ENCODE peak calls at places on chromosomes 4 and X, in nine cellular contexts. One of them, this sample, is unnamed.

GRCh38 chr4:122898370-122899150 is 23.8 kb downstream of the NUDT6 start:
- DNase-seq in nephron progenitor cell: no peak
- DNase-seq in choroid plexus epithelial cell: peak
- DNase-seq in HCT116: peak
- DNase-seq in HCEC 1CT: peak
- DNase-seq in islet precursor cell: no peak
- DNase-seq in NCI-H2107: no peak
- DNase-seq in NT2/D1: no peak
- DNase-seq in T-helper 1 cell: no peak
- DNase-seq in this sample: peak

GRCh38 chr4:110128092-110128989 is 70.1 kb downstream of the ELOVL6 start:
- DNase-seq in HCT116: no peak
- DNase-seq in T-helper 1 cell: no peak
- DNase-seq in NCI-H2107: no peak
- DNase-seq in NT2/D1: no peak
- DNase-seq in HCEC 1CT: no peak
- DNase-seq in choroid plexus epithelial cell: no peak
- DNase-seq in nephron progenitor cell: no peak
- DNase-seq in islet precursor cell: no peak
- DNase-seq in this sample: no peak

GRCh38 chr4:76856183-76856969 is 41.6 kb downstream of the SOWAHB start:
- DNase-seq in HCEC 1CT: peak
- DNase-seq in NCI-H2107: no peak
- DNase-seq in NT2/D1: no peak
- DNase-seq in T-helper 1 cell: no peak
- DNase-seq in choroid plexus epithelial cell: peak
- DNase-seq in islet precursor cell: no peak
- DNase-seq in HCT116: no peak
- DNase-seq in nephron progenitor cell: peak
- DNase-seq in this sample: peak

GRCh38 chrX:41759817-41760216 is 35.8 kb downstream of the GPR82 start:
- DNase-seq in choroid plexus epithelial cell: peak
- DNase-seq in nephron progenitor cell: no peak
- DNase-seq in NT2/D1: peak
- DNase-seq in NCI-H2107: no peak
- DNase-seq in HCT116: peak
- DNase-seq in T-helper 1 cell: no peak
- DNase-seq in islet precursor cell: no peak
- DNase-seq in HCEC 1CT: peak
- DNase-seq in this sample: no peak

GRCh38 chrX:153779891-153780677 is 757 bp upstream of the SRPK3 start:
- DNase-seq in NCI-H2107: no peak
- DNase-seq in NT2/D1: no peak
- DNase-seq in islet precursor cell: no peak
- DNase-seq in HCEC 1CT: no peak
- DNase-seq in HCT116: no peak
- DNase-seq in nephron progenitor cell: no peak
- DNase-seq in T-helper 1 cell: no peak
- DNase-seq in choroid plexus epithelial cell: no peak
- DNase-seq in this sample: no peak

GRCh38 chrX:32137525-32137924 is 1065.7 kb upstream of the FTHL17 start:
- DNase-seq in NCI-H2107: no peak
- DNase-seq in nephron progenitor cell: peak
- DNase-seq in islet precursor cell: peak
- DNase-seq in T-helper 1 cell: no peak
- DNase-seq in NT2/D1: peak
- DNase-seq in HCEC 1CT: no peak
- DNase-seq in choroid plexus epithelial cell: peak
- DNase-seq in HCT116: no peak
- DNase-seq in this sample: no peak

GRCh38 chrX:32524385-32524784 is 687.0 kb downstream of the DMD start:
- DNase-seq in choroid plexus epithelial cell: no peak
- DNase-seq in NCI-H2107: no peak
- DNase-seq in T-helper 1 cell: no peak
- DNase-seq in nephron progenitor cell: no peak
- DNase-seq in HCT116: no peak
- DNase-seq in NT2/D1: no peak
- DNase-seq in islet precursor cell: no peak
- DNase-seq in HCEC 1CT: no peak
- DNase-seq in this sample: peak

GRCh38 chr4:41640905-41641304 is 102.9 kb downstream of the LIMCH1 start:
- DNase-seq in NCI-H2107: no peak
- DNase-seq in nephron progenitor cell: no peak
- DNase-seq in choroid plexus epithelial cell: no peak
- DNase-seq in NT2/D1: no peak
- DNase-seq in HCT116: no peak
- DNase-seq in HCEC 1CT: no peak
- DNase-seq in T-helper 1 cell: no peak
- DNase-seq in islet precursor cell: peak
- DNase-seq in this sample: no peak

GRCh38 chr4:37667197-37668100 is 18.7 kb downstream of the RELL1 start:
- DNase-seq in NT2/D1: no peak
- DNase-seq in NCI-H2107: no peak
- DNase-seq in HCT116: no peak
- DNase-seq in T-helper 1 cell: no peak
- DNase-seq in choroid plexus epithelial cell: no peak
- DNase-seq in nephron progenitor cell: no peak
- DNase-seq in HCEC 1CT: no peak
- DNase-seq in islet precursor cell: no peak
- DNase-seq in this sample: no peak

GRCh38 chrX:12967711-12968465 is 7.0 kb upstream of the TMSB4X start:
- DNase-seq in NCI-H2107: no peak
- DNase-seq in nephron progenitor cell: no peak
- DNase-seq in T-helper 1 cell: no peak
- DNase-seq in HCEC 1CT: no peak
- DNase-seq in NT2/D1: no peak
- DNase-seq in choroid plexus epithelial cell: no peak
- DNase-seq in islet precursor cell: no peak
- DNase-seq in HCT116: no peak
- DNase-seq in this sample: no peak

GRCh38 chr4:99447079-99447478 is 11.9 kb upstream of the ADH7 start:
- DNase-seq in NT2/D1: peak
- DNase-seq in NCI-H2107: no peak
- DNase-seq in nephron progenitor cell: no peak
- DNase-seq in HCT116: peak
- DNase-seq in islet precursor cell: no peak
- DNase-seq in HCEC 1CT: peak
- DNase-seq in choroid plexus epithelial cell: peak
- DNase-seq in T-helper 1 cell: no peak
- DNase-seq in this sample: no peak

GRCh38 chr4:153451931-153452660 is 14.1 kb upstream of the TMEM131L start:
- DNase-seq in nephron progenitor cell: no peak
- DNase-seq in HCT116: no peak
- DNase-seq in NT2/D1: no peak
- DNase-seq in T-helper 1 cell: no peak
- DNase-seq in NCI-H2107: no peak
- DNase-seq in choroid plexus epithelial cell: peak
- DNase-seq in islet precursor cell: peak
- DNase-seq in HCEC 1CT: no peak
- DNase-seq in this sample: no peak

GRCh38 chr4:2867758-2868491 is 24.3 kb downstream of the ADD1 start:
- DNase-seq in T-helper 1 cell: no peak
- DNase-seq in choroid plexus epithelial cell: peak
- DNase-seq in NT2/D1: no peak
- DNase-seq in NCI-H2107: no peak
- DNase-seq in HCEC 1CT: peak
- DNase-seq in nephron progenitor cell: no peak
- DNase-seq in HCT116: no peak
- DNase-seq in islet precursor cell: no peak
- DNase-seq in this sample: no peak

GRCh38 chr4:127203561-127204260 is 429.0 kb upstream of the INTU start:
- DNase-seq in HCT116: no peak
- DNase-seq in NT2/D1: no peak
- DNase-seq in T-helper 1 cell: no peak
- DNase-seq in NCI-H2107: no peak
- DNase-seq in nephron progenitor cell: no peak
- DNase-seq in choroid plexus epithelial cell: peak
- DNase-seq in islet precursor cell: no peak
- DNase-seq in HCEC 1CT: peak
- DNase-seq in this sample: no peak

GRCh38 chrX:9907645-9908387 is 59.3 kb upstream of the CLDN34 start:
- DNase-seq in choroid plexus epithelial cell: peak
- DNase-seq in HCEC 1CT: peak
- DNase-seq in T-helper 1 cell: no peak
- DNase-seq in HCT116: no peak
- DNase-seq in nephron progenitor cell: no peak
- DNase-seq in islet precursor cell: no peak
- DNase-seq in NCI-H2107: no peak
- DNase-seq in NT2/D1: no peak
- DNase-seq in this sample: no peak

GRCh38 chr4:20408596-20408995 is 156.9 kb downstream of the SLIT2 start:
- DNase-seq in nephron progenitor cell: no peak
- DNase-seq in T-helper 1 cell: no peak
- DNase-seq in HCT116: no peak
- DNase-seq in NT2/D1: no peak
- DNase-seq in HCEC 1CT: peak
- DNase-seq in choroid plexus epithelial cell: peak
- DNase-seq in NCI-H2107: no peak
- DNase-seq in islet precursor cell: no peak
- DNase-seq in this sample: no peak

GRCh38 chrX:49266536-49267445 is 2.3 kb upstream of the FOXP3 start:
- DNase-seq in NT2/D1: no peak
- DNase-seq in choroid plexus epithelial cell: no peak
- DNase-seq in HCEC 1CT: no peak
- DNase-seq in T-helper 1 cell: no peak
- DNase-seq in islet precursor cell: no peak
- DNase-seq in NCI-H2107: no peak
- DNase-seq in HCT116: no peak
- DNase-seq in nephron progenitor cell: peak
- DNase-seq in this sample: no peak

GRCh38 chrX:10011261-10011931 is 44.2 kb downstream of the CLDN34 start:
- DNase-seq in choroid plexus epithelial cell: no peak
- DNase-seq in NCI-H2107: no peak
- DNase-seq in HCT116: no peak
- DNase-seq in NT2/D1: no peak
- DNase-seq in T-helper 1 cell: no peak
- DNase-seq in islet precursor cell: peak
- DNase-seq in HCEC 1CT: no peak
- DNase-seq in nephron progenitor cell: no peak
- DNase-seq in this sample: no peak

GRCh38 chrX:3504916-3505315 is 158.5 kb upstream of the MXRA5 start:
- DNase-seq in nephron progenitor cell: no peak
- DNase-seq in NCI-H2107: no peak
- DNase-seq in NT2/D1: no peak
- DNase-seq in islet precursor cell: no peak
- DNase-seq in HCT116: no peak
- DNase-seq in HCEC 1CT: no peak
- DNase-seq in choroid plexus epithelial cell: no peak
- DNase-seq in T-helper 1 cell: no peak
- DNase-seq in this sample: no peak

GRCh38 chr4:2714071-2714770 is 41.9 kb downstream of the TNIP2 start:
- DNase-seq in NCI-H2107: peak
- DNase-seq in nephron progenitor cell: no peak
- DNase-seq in NT2/D1: no peak
- DNase-seq in islet precursor cell: no peak
- DNase-seq in T-helper 1 cell: peak
- DNase-seq in HCT116: no peak
- DNase-seq in HCEC 1CT: no peak
- DNase-seq in choroid plexus epithelial cell: peak
- DNase-seq in this sample: peak

GRCh38 chr4:151462554-151462953 is 53.6 kb downstream of the FHIP1A start:
- DNase-seq in choroid plexus epithelial cell: no peak
- DNase-seq in T-helper 1 cell: no peak
- DNase-seq in HCT116: no peak
- DNase-seq in NT2/D1: no peak
- DNase-seq in HCEC 1CT: no peak
- DNase-seq in nephron progenitor cell: no peak
- DNase-seq in NCI-H2107: no peak
- DNase-seq in islet precursor cell: no peak
- DNase-seq in this sample: no peak

GRCh38 chr4:7462509-7462971 is 27.8 kb upstream of the PSAPL1 start:
- DNase-seq in NT2/D1: peak
- DNase-seq in T-helper 1 cell: no peak
- DNase-seq in choroid plexus epithelial cell: peak
- DNase-seq in nephron progenitor cell: no peak
- DNase-seq in NCI-H2107: peak
- DNase-seq in islet precursor cell: peak
- DNase-seq in HCEC 1CT: no peak
- DNase-seq in HCT116: peak
- DNase-seq in this sample: no peak

This sample was measured in putamen.